ENCODE peak calls at places on chromosomes 13 and 19, in four cellular contexts. One of them, this sample, is unnamed.

GRCh38 chr19:43430976-43431375 is 16.3 kb downstream of the TEX101 start:
- DNase-seq in left ventricle myocardium inferior: no peak
- DNase-seq in heart right ventricle: no peak
- DNase-seq in body of pancreas: no peak
- DNase-seq in this sample: no peak

GRCh38 chr13:30696278-30697176 is 38.8 kb upstream of the ALOX5AP start:
- DNase-seq in heart right ventricle: peak
- DNase-seq in left ventricle myocardium inferior: peak
- DNase-seq in body of pancreas: peak
- DNase-seq in this sample: no peak

GRCh38 chr13:111429064-111429558 is 108.7 kb downstream of the TEX29 start:
- DNase-seq in heart right ventricle: peak
- DNase-seq in body of pancreas: peak
- DNase-seq in left ventricle myocardium inferior: no peak
- DNase-seq in this sample: peak

GRCh38 chr19:13639342-13639929 is 124.9 kb upstream of the MRI1 start:
- DNase-seq in left ventricle myocardium inferior: no peak
- DNase-seq in heart right ventricle: no peak
- DNase-seq in body of pancreas: no peak
- DNase-seq in this sample: no peak

GRCh38 chr13:29362849-29363604 is 232.5 kb downstream of the SLC7A1 start:
- DNase-seq in heart right ventricle: peak
- DNase-seq in body of pancreas: peak
- DNase-seq in left ventricle myocardium inferior: no peak
- DNase-seq in this sample: peak

GRCh38 chr13:51380269-51380668 is 40.8 kb downstream of the SERPINE3 start:
- DNase-seq in left ventricle myocardium inferior: no peak
- DNase-seq in body of pancreas: no peak
- DNase-seq in heart right ventricle: no peak
- DNase-seq in this sample: no peak

GRCh38 chr13:106415427-106415826 is 120.0 kb downstream of the EFNB2 start:
- DNase-seq in body of pancreas: no peak
- DNase-seq in left ventricle myocardium inferior: no peak
- DNase-seq in heart right ventricle: no peak
- DNase-seq in this sample: no peak

GRCh38 chr19:44607049-44607448 is 6.3 kb upstream of the IGSF23 start:
- DNase-seq in heart right ventricle: peak
- DNase-seq in body of pancreas: no peak
- DNase-seq in left ventricle myocardium inferior: no peak
- DNase-seq in this sample: peak

GRCh38 chr19:23565256-23565655 is 121.8 kb downstream of the ZNF675 start:
- DNase-seq in left ventricle myocardium inferior: no peak
- DNase-seq in body of pancreas: no peak
- DNase-seq in heart right ventricle: no peak
- DNase-seq in this sample: no peak

GRCh38 chr19:18419195-18419698 is at the start of gene SSBP4:
- DNase-seq in heart right ventricle: peak
- DNase-seq in left ventricle myocardium inferior: peak
- DNase-seq in body of pancreas: peak
- DNase-seq in this sample: peak

GRCh38 chr19:21751379-21751778 is 16.0 kb downstream of the ZNF100 start:
- DNase-seq in left ventricle myocardium inferior: no peak
- DNase-seq in heart right ventricle: no peak
- DNase-seq in body of pancreas: no peak
- DNase-seq in this sample: peak

GRCh38 chr19:53538378-53539109 is 599 bp downstream of the ZNF331 start:
- DNase-seq in heart right ventricle: no peak
- DNase-seq in left ventricle myocardium inferior: no peak
- DNase-seq in body of pancreas: peak
- DNase-seq in this sample: no peak

GRCh38 chr13:114151565-114152284 is 19.3 kb upstream of the RASA3 start:
- DNase-seq in left ventricle myocardium inferior: no peak
- DNase-seq in body of pancreas: peak
- DNase-seq in heart right ventricle: no peak
- DNase-seq in this sample: no peak

GRCh38 chr13:71218960-71219359 is 648.0 kb downstream of the DACH1 start:
- DNase-seq in left ventricle myocardium inferior: no peak
- DNase-seq in heart right ventricle: no peak
- DNase-seq in body of pancreas: no peak
- DNase-seq in this sample: no peak

GRCh38 chr19:22532388-22533310 is 101.5 kb upstream of the ZNF492 start:
- DNase-seq in body of pancreas: peak
- DNase-seq in heart right ventricle: peak
- DNase-seq in left ventricle myocardium inferior: peak
- DNase-seq in this sample: peak

GRCh38 chr13:97275265-97275664 is 53.1 kb downstream of the MBNL2 start:
- DNase-seq in body of pancreas: no peak
- DNase-seq in left ventricle myocardium inferior: no peak
- DNase-seq in heart right ventricle: peak
- DNase-seq in this sample: peak

GRCh38 chr13:78608254-78608704 is 4.9 kb upstream of the POU4F1 start:
- DNase-seq in left ventricle myocardium inferior: no peak
- DNase-seq in body of pancreas: no peak
- DNase-seq in heart right ventricle: no peak
- DNase-seq in this sample: no peak

GRCh38 chr19:3150739-3151329 is 15.0 kb downstream of the GNA15 start:
- DNase-seq in body of pancreas: no peak
- DNase-seq in left ventricle myocardium inferior: no peak
- DNase-seq in heart right ventricle: no peak
- DNase-seq in this sample: no peak

GRCh38 chr13:62185631-62186256 is 770.1 kb upstream of the PCDH20 start:
- DNase-seq in body of pancreas: no peak
- DNase-seq in heart right ventricle: no peak
- DNase-seq in left ventricle myocardium inferior: no peak
- DNase-seq in this sample: no peak

GRCh38 chr19:28039677-28040381 is 1173.1 kb downstream of the UQCRFS1 start:
- DNase-seq in body of pancreas: peak
- DNase-seq in left ventricle myocardium inferior: no peak
- DNase-seq in heart right ventricle: no peak
- DNase-seq in this sample: peak

GRCh38 chr13:69423844-69424243 is 683.8 kb upstream of the ATXN8OS start:
- DNase-seq in heart right ventricle: no peak
- DNase-seq in body of pancreas: no peak
- DNase-seq in left ventricle myocardium inferior: no peak
- DNase-seq in this sample: no peak

GRCh38 chr19:35644987-35645679 is 3.0 kb upstream of the COX6B1 start:
- DNase-seq in heart right ventricle: peak
- DNase-seq in body of pancreas: peak
- DNase-seq in left ventricle myocardium inferior: peak
- DNase-seq in this sample: peak

GRCh38 chr19:18809149-18809978 is 18.3 kb upstream of the COMP start:
- DNase-seq in heart right ventricle: no peak
- DNase-seq in left ventricle myocardium inferior: peak
- DNase-seq in body of pancreas: peak
- DNase-seq in this sample: peak

GRCh38 chr19:5434351-5434917 is 20.8 kb upstream of the ZNRF4 start:
- DNase-seq in heart right ventricle: no peak
- DNase-seq in left ventricle myocardium inferior: no peak
- DNase-seq in body of pancreas: no peak
- DNase-seq in this sample: no peak

GRCh38 chr13:59823495-59823894 is 340.2 kb downstream of the DIAPH3 start:
- DNase-seq in heart right ventricle: no peak
- DNase-seq in left ventricle myocardium inferior: no peak
- DNase-seq in body of pancreas: no peak
- DNase-seq in this sample: no peak

GRCh38 chr13:94712812-94713555 is 639 bp upstream of the SOX21 start:
- DNase-seq in body of pancreas: peak
- DNase-seq in left ventricle myocardium inferior: no peak
- DNase-seq in heart right ventricle: no peak
- DNase-seq in this sample: peak

GRCh38 chr13:106527806-106528205 is 7.7 kb downstream of the EFNB2 start:
- DNase-seq in left ventricle myocardium inferior: no peak
- DNase-seq in body of pancreas: no peak
- DNase-seq in heart right ventricle: no peak
- DNase-seq in this sample: no peak

GRCh38 chr13:101474419-101474957 is 22.0 kb downstream of the ITGBL1 start:
- DNase-seq in heart right ventricle: no peak
- DNase-seq in body of pancreas: peak
- DNase-seq in left ventricle myocardium inferior: no peak
- DNase-seq in this sample: peak

GRCh38 chr13:110685305-110685704 is 20.6 kb downstream of the CARS2 start:
- DNase-seq in left ventricle myocardium inferior: no peak
- DNase-seq in body of pancreas: no peak
- DNase-seq in heart right ventricle: no peak
- DNase-seq in this sample: no peak

GRCh38 chr19:7575426-7576040 is 20.1 kb upstream of the CAMSAP3 start:
- DNase-seq in heart right ventricle: no peak
- DNase-seq in body of pancreas: no peak
- DNase-seq in left ventricle myocardium inferior: no peak
- DNase-seq in this sample: no peak

GRCh38 chr19:30920238-30920637 is 429.0 kb downstream of the TSHZ3 start:
- DNase-seq in heart right ventricle: no peak
- DNase-seq in body of pancreas: no peak
- DNase-seq in left ventricle myocardium inferior: no peak
- DNase-seq in this sample: no peak

DNA sequence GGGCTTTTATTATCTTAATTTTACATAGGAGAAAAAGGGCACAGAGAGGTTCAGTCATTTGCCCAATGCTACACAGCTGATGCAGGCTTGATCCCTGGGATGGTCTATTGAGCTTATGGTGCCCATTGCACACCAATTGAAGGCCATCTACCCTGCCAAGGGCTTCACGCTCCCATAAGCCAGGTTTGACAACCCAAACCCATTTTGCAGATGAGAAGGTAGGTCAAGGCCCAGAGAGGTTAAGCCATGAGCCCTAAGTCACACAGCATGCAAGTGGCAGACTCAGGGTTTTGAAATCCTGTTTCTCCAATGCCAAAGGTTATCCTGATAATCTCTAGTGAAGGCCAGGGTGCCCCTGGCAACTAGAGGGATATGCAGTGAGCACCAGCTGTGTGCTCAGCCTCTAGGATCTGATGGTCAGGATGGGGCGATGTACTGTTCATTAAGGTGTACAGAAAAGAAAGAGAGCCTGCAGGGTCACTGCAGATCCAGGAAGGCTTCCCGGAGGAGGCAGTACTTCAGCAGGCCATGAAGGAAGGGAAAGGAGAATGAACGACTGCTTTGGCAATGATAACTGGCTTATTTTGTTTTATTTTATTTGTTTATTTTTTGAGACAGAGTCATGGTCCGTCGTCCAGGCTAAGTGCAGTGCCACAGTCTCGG is 8.1 kb downstream of the CREB3L3 start:
- DNase-seq in left ventricle myocardium inferior: no peak
- DNase-seq in heart right ventricle: no peak
- DNase-seq in body of pancreas: no peak
- DNase-seq in this sample: no peak
- TF ChIP-seq CTCF in left ventricle myocardium inferior: no peak
- TF ChIP-seq CTCF in heart right ventricle: no peak
- TF ChIP-seq CTCF in body of pancreas: no peak
- TF ChIP-seq CTCF in this sample: no peak

GRCh38 chr13:61030445-61030844 is 385.2 kb downstream of the PCDH20 start:
- DNase-seq in left ventricle myocardium inferior: no peak
- DNase-seq in heart right ventricle: no peak
- DNase-seq in body of pancreas: no peak
- DNase-seq in this sample: no peak

GRCh38 chr13:61024046-61024445 is 391.6 kb downstream of the PCDH20 start:
- DNase-seq in body of pancreas: no peak
- DNase-seq in left ventricle myocardium inferior: no peak
- DNase-seq in heart right ventricle: no peak
- DNase-seq in this sample: no peak

DNA sequence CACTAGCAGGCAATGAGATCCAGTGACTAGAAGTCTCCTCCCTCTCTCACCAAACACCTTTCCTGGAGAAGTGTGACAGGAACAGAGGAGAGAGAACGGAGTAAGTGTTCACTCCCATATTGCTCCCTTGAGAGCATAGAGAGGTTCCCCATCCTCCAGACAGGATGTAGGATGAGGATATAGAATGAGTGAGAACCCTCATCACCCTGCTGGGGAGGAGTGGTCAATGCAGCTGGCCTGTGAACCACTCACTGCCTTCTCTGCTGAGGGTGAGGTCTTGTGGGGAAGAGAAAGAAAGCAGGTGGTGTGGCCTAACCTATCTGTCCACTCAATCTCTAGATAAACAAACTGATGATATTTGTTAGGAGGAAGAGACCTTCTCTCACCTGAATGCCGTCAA is 386.6 kb downstream of the PCDH20 start:
- DNase-seq in left ventricle myocardium inferior: no peak
- DNase-seq in heart right ventricle: no peak
- DNase-seq in body of pancreas: no peak
- DNase-seq in this sample: no peak
- TF ChIP-seq CTCF in left ventricle myocardium inferior: no peak
- TF ChIP-seq CTCF in heart right ventricle: no peak
- TF ChIP-seq CTCF in body of pancreas: no peak
- TF ChIP-seq CTCF in this sample: no peak

GRCh38 chr19:33628921-33629825 is 7.4 kb downstream of the CHST8 start:
- DNase-seq in left ventricle myocardium inferior: no peak
- DNase-seq in body of pancreas: no peak
- DNase-seq in heart right ventricle: no peak
- DNase-seq in this sample: no peak
- TF ChIP-seq CTCF in left ventricle myocardium inferior: no peak
- TF ChIP-seq CTCF in body of pancreas: no peak
- TF ChIP-seq CTCF in heart right ventricle: no peak
- TF ChIP-seq CTCF in this sample: no peak

GRCh38 chr13:27765650-27766049 is 26.6 kb upstream of the GSX1 start:
- DNase-seq in body of pancreas: no peak
- DNase-seq in heart right ventricle: no peak
- DNase-seq in left ventricle myocardium inferior: no peak
- DNase-seq in this sample: no peak
- TF ChIP-seq CTCF in body of pancreas: no peak
- TF ChIP-seq CTCF in heart right ventricle: no peak
- TF ChIP-seq CTCF in left ventricle myocardium inferior: no peak
- TF ChIP-seq CTCF in this sample: no peak

DNA sequence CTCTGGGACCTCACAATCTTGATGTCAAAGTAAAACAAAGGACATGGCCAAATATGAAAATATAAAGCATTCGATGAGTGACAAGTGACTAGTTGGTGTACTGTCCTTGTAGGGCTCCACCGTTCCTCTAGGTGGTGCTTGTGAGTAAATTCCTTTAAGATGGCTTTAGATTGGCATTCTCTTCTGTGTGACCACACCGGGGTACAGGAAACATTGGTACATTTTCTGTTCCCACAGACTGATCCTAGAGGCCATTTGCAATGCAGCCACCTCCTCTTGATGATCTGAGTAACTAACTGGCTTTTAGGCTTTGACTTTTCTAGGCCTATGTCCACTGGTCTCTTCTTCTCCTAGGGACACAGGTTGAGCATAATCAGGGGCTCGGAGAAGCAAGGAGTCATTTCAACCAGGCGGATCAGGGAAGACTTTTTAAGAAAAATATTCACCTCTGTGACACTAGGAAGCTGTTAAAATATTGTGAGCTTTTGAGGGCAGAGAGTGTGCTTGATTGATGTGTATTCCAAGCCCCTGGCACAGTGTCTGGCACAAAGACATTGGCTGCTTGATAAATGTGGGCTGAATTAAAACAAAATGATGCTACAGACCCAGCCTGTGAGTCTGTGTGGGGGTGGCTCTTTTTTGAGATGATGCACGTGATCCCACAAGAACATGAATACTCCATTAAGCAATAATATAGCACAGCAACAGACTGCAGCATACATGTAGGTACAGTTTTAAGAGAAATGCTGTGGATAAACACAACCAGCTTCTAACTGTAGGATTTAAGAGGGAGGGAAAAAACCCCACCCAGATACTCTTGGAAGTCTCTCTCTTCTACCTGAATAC is 21.0 kb downstream of the EPSTI1 start:
- DNase-seq in left ventricle myocardium inferior: no peak
- DNase-seq in body of pancreas: peak
- DNase-seq in heart right ventricle: no peak
- DNase-seq in this sample: peak
- TF ChIP-seq CTCF in left ventricle myocardium inferior: peak
- TF ChIP-seq CTCF in body of pancreas: peak
- TF ChIP-seq CTCF in heart right ventricle: peak
- TF ChIP-seq CTCF in this sample: peak